ENCODE peak calls at places on chromosomes 11 and 22, in four cellular contexts. One of them, this sample, is unnamed.

GRCh38 chr11:27215471-27216267 is 147.3 kb downstream of the CCDC34 start:
- DNase-seq in stimulated activated CD8-positive, alpha-beta memory T cell treated with anti-CD3 and anti-CD28 coated beads, Interleukin-4, amount 100 ng/mL, for 4 hours: no peak
- DNase-seq in thoracic aorta: no peak
- DNase-seq in mesenteric fat pad: no peak
- DNase-seq in this sample: no peak

GRCh38 chr22:17570851-17571631 is 7.7 kb downstream of the SLC25A18 start:
- DNase-seq in stimulated activated CD8-positive, alpha-beta memory T cell treated with anti-CD3 and anti-CD28 coated beads, Interleukin-4, amount 100 ng/mL, for 4 hours: no peak
- DNase-seq in thoracic aorta: peak; percentile 53
- DNase-seq in mesenteric fat pad: no peak
- DNase-seq in this sample: no peak

GRCh38 chr11:70034740-70035365 is 43.3 kb upstream of the ANO1 start:
- DNase-seq in stimulated activated CD8-positive, alpha-beta memory T cell treated with anti-CD3 and anti-CD28 coated beads, Interleukin-4, amount 100 ng/mL, for 4 hours: no peak
- DNase-seq in thoracic aorta: no peak
- DNase-seq in mesenteric fat pad: peak; percentile 51
- DNase-seq in this sample: no peak

GRCh38 chr22:36386351-36386899 is 1.3 kb downstream of the MYH9 start:
- DNase-seq in stimulated activated CD8-positive, alpha-beta memory T cell treated with anti-CD3 and anti-CD28 coated beads, Interleukin-4, amount 100 ng/mL, for 4 hours: peak; percentile 35
- DNase-seq in thoracic aorta: no peak
- DNase-seq in mesenteric fat pad: no peak
- DNase-seq in this sample: peak; percentile 60

GRCh38 chr11:25775608-25776007 is 556.3 kb upstream of the ANO3 start:
- DNase-seq in stimulated activated CD8-positive, alpha-beta memory T cell treated with anti-CD3 and anti-CD28 coated beads, Interleukin-4, amount 100 ng/mL, for 4 hours: no peak
- DNase-seq in thoracic aorta: no peak
- DNase-seq in mesenteric fat pad: no peak
- DNase-seq in this sample: no peak

GRCh38 chr22:50502628-50503474 is 4.7 kb downstream of the LMF2 start:
- DNase-seq in stimulated activated CD8-positive, alpha-beta memory T cell treated with anti-CD3 and anti-CD28 coated beads, Interleukin-4, amount 100 ng/mL, for 4 hours: no peak
- DNase-seq in thoracic aorta: no peak
- DNase-seq in mesenteric fat pad: no peak
- DNase-seq in this sample: no peak

GRCh38 chr22:27097933-27098332 is 440.5 kb downstream of the MIAT start:
- DNase-seq in stimulated activated CD8-positive, alpha-beta memory T cell treated with anti-CD3 and anti-CD28 coated beads, Interleukin-4, amount 100 ng/mL, for 4 hours: no peak
- DNase-seq in thoracic aorta: no peak
- DNase-seq in mesenteric fat pad: no peak
- DNase-seq in this sample: no peak

GRCh38 chr22:29606320-29606719 is 2.9 kb downstream of the NF2 start:
- DNase-seq in stimulated activated CD8-positive, alpha-beta memory T cell treated with anti-CD3 and anti-CD28 coated beads, Interleukin-4, amount 100 ng/mL, for 4 hours: no peak
- DNase-seq in thoracic aorta: no peak
- DNase-seq in mesenteric fat pad: no peak
- DNase-seq in this sample: no peak

GRCh38 chr11:129458278-129458677 is 82.6 kb downstream of the BARX2 start:
- DNase-seq in stimulated activated CD8-positive, alpha-beta memory T cell treated with anti-CD3 and anti-CD28 coated beads, Interleukin-4, amount 100 ng/mL, for 4 hours: no peak
- DNase-seq in thoracic aorta: no peak
- DNase-seq in mesenteric fat pad: no peak
- DNase-seq in this sample: no peak

GRCh38 chr22:43828711-43829447 is 16.8 kb upstream of the EFCAB6 start:
- DNase-seq in stimulated activated CD8-positive, alpha-beta memory T cell treated with anti-CD3 and anti-CD28 coated beads, Interleukin-4, amount 100 ng/mL, for 4 hours: no peak
- DNase-seq in thoracic aorta: no peak
- DNase-seq in mesenteric fat pad: peak; percentile 87
- DNase-seq in this sample: no peak

GRCh38 chr11:92528051-92528450 is 303.4 kb downstream of the FAT3 start:
- DNase-seq in stimulated activated CD8-positive, alpha-beta memory T cell treated with anti-CD3 and anti-CD28 coated beads, Interleukin-4, amount 100 ng/mL, for 4 hours: no peak
- DNase-seq in thoracic aorta: no peak
- DNase-seq in mesenteric fat pad: no peak
- DNase-seq in this sample: no peak

GRCh38 chr22:37803195-37803635 is 4.5 kb upstream of the GCAT start:
- DNase-seq in stimulated activated CD8-positive, alpha-beta memory T cell treated with anti-CD3 and anti-CD28 coated beads, Interleukin-4, amount 100 ng/mL, for 4 hours: no peak
- DNase-seq in thoracic aorta: no peak
- DNase-seq in mesenteric fat pad: no peak
- DNase-seq in this sample: peak; percentile 31

This sample was measured in nephron progenitor cell.